ENCODE peak calls at places on chromosomes 1 and 21, in seven cellular contexts. Q is endothelial cell, T is colonic mucosa, H is HFFc6, M is nephron progenitor cell, X is GM12865, I is IMR-90. C is an unnamed sample.

GRCh38 chr1:228212966-228213844 is 5.4 kb downstream of the OBSCN start:
- DNase-seq in H (peak), I (peak), X (peak), Q (peak), M (peak), T (peak), C (peak)

GRCh38 chr1:206507395-206508129 is at the start of gene RASSF5:
- DNase-seq in Q (peak), M (peak), T (peak), I (peak), X (peak), H (peak), C (peak)

GRCh38 chr1:155697046-155697445 is 8.2 kb downstream of the DAP3 start:
- DNase-seq in I (no peak), M (no peak), H (no peak), X (no peak), Q (no peak), T (no peak), C (no peak)

GRCh38 chr1:47804127-47804526 is 193.1 kb downstream of the TRABD2B start:
- DNase-seq in M (peak), I (no peak), X (no peak), T (no peak), H (no peak), Q (no peak), C (no peak)

GRCh38 chr1:223364685-223365382 is 858 bp upstream of the SUSD4 start:
- DNase-seq in Q (peak), H (no peak), M (peak), X (no peak), T (no peak), I (no peak), C (no peak)

GRCh38 chr1:183566026-183566425 is 24.2 kb downstream of the NCF2 start:
- DNase-seq in M (no peak), I (no peak), H (peak), Q (no peak), X (no peak), T (no peak), C (no peak)

GRCh38 chr1:194535369-194535768 is 1349.0 kb upstream of the B3GALT2 start:
- DNase-seq in T (no peak), Q (peak), I (no peak), M (no peak), X (no peak), H (peak), C (peak)

GRCh38 chr1:52919051-52919719 is 2.4 kb downstream of the ECHDC2 start:
- DNase-seq in M (no peak), I (no peak), X (no peak), T (no peak), Q (no peak), H (no peak), C (no peak)

GRCh38 chr1:14486401-14487110 is 111.9 kb upstream of the KAZN start:
- DNase-seq in H (peak), T (no peak), M (no peak), X (no peak), Q (no peak), I (peak), C (no peak)

GRCh38 chr1:31871703-31872102 is 55.9 kb upstream of the SPOCD1 start:
- DNase-seq in M (no peak), T (no peak), X (no peak), I (no peak), Q (no peak), H (no peak), C (no peak)

GRCh38 chr1:177857285-177857684 is 112.6 kb downstream of the SEC16B start:
- DNase-seq in Q (no peak), M (no peak), H (no peak), X (no peak), I (no peak), T (no peak), C (no peak)

GRCh38 chr1:82065917-82066316 is 265.2 kb downstream of the ADGRL2 start:
- DNase-seq in M (no peak), X (no peak), Q (no peak), T (no peak), I (no peak), H (no peak), C (no peak)

GRCh38 chr1:38131024-38131585 is 84.5 kb upstream of the POU3F1 start:
- DNase-seq in T (no peak), I (peak), M (no peak), Q (no peak), H (no peak), X (no peak), C (no peak)

GRCh38 chr21:34679056-34679455 is 10.3 kb downstream of the CLIC6 start:
- DNase-seq in M (no peak), H (no peak), I (no peak), T (no peak), X (no peak), Q (no peak), C (no peak)

GRCh38 chr1:116401646-116402176 is 28.7 kb downstream of the ATP1A1 start:
- DNase-seq in T (no peak), H (no peak), Q (no peak), X (no peak), M (no peak), I (no peak), C (no peak)

GRCh38 chr21:38263493-38263892 is 6.7 kb downstream of the KCNJ15 start:
- DNase-seq in I (peak), M (no peak), T (no peak), Q (no peak), X (no peak), H (peak), C (no peak)

GRCh38 chr1:229563701-229564100 is 5.2 kb upstream of the ABCB10 start:
- DNase-seq in X (no peak), H (no peak), T (no peak), M (no peak), I (peak), Q (no peak), C (no peak)

GRCh38 chr1:220976390-220976789 is 97.1 kb downstream of the HLX start:
- DNase-seq in T (no peak), I (peak), Q (no peak), M (no peak), H (no peak), X (no peak), C (no peak)

GRCh38 chr1:29584816-29585600 is 348.7 kb downstream of the PTPRU start:
- DNase-seq in X (no peak), Q (no peak), T (no peak), I (no peak), M (no peak), H (no peak), C (no peak)

GRCh38 chr1:50278352-50278878 is 144.8 kb downstream of the DMRTA2 start:
- DNase-seq in M (peak), I (no peak), T (no peak), X (no peak), Q (no peak), H (no peak), C (no peak)

GRCh38 chr1:17212487-17213121 is 7.7 kb downstream of the PADI1 start:
- DNase-seq in Q (no peak), M (peak), H (peak), I (peak), X (no peak), T (no peak), C (no peak)

GRCh38 chr1:16212251-16212961 is at the start of gene ARHGEF19:
- DNase-seq in T (peak), I (no peak), Q (no peak), M (no peak), H (no peak), X (no peak), C (peak)

GRCh38 chr1:55480396-55480795 is 265.2 kb upstream of the USP24 start:
- DNase-seq in Q (no peak), M (no peak), H (no peak), X (no peak), I (no peak), T (peak), C (no peak)

GRCh38 chr1:15680614-15681345 is 3.3 kb upstream of the PLEKHM2 start:
- DNase-seq in Q (no peak), H (peak), T (no peak), X (peak), M (no peak), I (peak), C (no peak)

GRCh38 chr1:153485880-153486279 is 25.4 kb upstream of the S100A7 start:
- DNase-seq in Q (no peak), X (no peak), H (no peak), T (no peak), I (no peak), M (no peak), C (no peak)

GRCh38 chr1:65467536-65467935 is 47.1 kb downstream of the LEPR start:
- DNase-seq in Q (no peak), I (peak), X (peak), M (peak), H (no peak), T (peak), C (peak)

GRCh38 chr1:145892486-145893087 is 6.9 kb upstream of the ANKRD35 start:
- DNase-seq in T (no peak), I (peak), Q (no peak), H (peak), M (no peak), X (no peak), C (no peak)

GRCh38 chr1:81126989-81127571 is 673.7 kb upstream of the ADGRL2 start:
- DNase-seq in H (peak), X (no peak), T (no peak), Q (no peak), M (no peak), I (peak), C (no peak)

GRCh38 chr1:31476891-31477846 is 64.2 kb downstream of the SERINC2 start:
- DNase-seq in I (no peak), T (no peak), Q (no peak), H (peak), X (peak), M (no peak), C (no peak)

DNA sequence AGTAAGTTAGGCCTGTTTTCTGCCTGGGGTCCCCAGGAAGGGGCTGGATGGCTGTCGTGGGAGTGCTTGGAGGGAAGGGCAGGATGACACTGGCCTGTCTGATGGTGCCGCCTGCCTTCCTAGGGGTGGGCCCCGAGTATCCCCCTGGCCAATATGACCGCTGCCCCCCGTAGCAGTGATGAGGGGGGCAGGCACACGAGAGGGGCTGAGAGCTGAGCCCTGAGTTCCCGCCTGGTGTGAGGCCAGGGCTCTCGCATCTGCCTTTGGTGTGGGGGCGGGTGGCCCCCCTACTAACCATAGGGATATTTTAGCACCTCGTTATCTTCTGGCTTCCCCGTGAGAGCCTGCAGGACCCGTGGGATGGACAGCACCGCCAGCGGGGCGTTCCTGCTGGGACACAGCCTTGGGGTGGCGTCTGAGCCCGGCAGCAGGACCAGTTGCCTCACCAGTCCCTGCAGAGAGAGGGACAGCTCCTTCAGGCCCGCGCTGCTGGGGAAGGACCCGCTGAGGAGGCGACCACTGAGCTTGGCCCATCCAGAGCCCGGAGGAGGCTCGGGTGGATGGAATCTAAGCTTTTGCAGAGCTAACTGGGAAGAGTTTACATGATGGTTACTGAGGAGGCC is 10.4 kb downstream of the KRTAP10-1 start:
- DNase-seq in Q (no peak), H (no peak), X (no peak), I (no peak), M (no peak), T (no peak), C (no peak)
- TF ChIP-seq CTCF in Q (no peak), H (no peak), X (no peak), I (no peak), M (no peak), T (no peak), C (no peak)

DNA sequence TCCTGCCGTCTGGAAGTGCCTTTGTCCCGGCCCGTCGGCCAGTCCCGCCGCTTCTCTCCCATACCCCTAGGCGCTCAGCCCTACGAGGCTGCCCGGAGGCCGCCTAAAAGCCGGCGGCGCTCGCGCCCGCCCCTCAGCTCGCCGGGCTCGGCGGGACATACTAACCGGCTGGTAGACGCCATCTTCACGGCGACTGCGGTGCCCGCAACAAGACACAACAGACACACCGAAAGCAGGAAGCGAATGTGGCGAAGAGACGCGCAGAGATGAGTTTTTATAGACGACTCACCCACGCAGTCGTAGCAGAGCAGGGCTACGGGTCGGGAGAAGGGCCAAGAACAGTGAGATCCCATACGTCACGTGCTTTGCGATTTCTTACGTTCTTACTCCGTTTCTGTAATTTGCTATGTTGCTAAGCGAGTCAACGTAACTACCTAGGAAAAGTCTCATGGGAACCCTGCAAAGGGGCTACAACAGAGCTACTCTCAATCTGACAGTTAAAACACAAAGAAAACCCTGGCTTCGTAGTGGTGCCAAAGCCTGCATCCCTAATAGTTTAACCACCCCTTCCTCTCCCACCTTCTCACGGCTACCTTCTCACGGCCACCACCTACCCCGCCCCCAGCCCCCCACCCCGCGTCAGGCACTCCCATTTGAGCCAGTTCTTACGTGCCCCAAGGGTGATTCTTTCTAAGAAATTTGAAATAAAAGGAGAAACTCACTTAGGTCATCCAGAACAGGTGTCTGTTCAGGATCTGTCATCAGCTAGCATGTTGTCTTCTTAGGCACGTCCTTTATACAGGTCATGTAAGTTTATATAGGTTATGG is at the start of gene GTF2B:
- DNase-seq in T (peak), M (peak), X (peak), Q (peak), H (peak), I (peak), C (peak)
- TF ChIP-seq CTCF in T (no peak), M (no peak), X (no peak), Q (no peak), H (no peak), I (no peak), C (no peak)

GRCh38 chr1:175317309-175317708 is 124.7 kb upstream of the KIAA0040 start:
- DNase-seq in T (no peak), M (peak), I (no peak), X (peak), Q (peak), H (no peak), C (no peak)
- TF ChIP-seq CTCF in T (peak), M (peak), I (no peak), X (peak), Q (peak), H (peak), C (peak)

DNA sequence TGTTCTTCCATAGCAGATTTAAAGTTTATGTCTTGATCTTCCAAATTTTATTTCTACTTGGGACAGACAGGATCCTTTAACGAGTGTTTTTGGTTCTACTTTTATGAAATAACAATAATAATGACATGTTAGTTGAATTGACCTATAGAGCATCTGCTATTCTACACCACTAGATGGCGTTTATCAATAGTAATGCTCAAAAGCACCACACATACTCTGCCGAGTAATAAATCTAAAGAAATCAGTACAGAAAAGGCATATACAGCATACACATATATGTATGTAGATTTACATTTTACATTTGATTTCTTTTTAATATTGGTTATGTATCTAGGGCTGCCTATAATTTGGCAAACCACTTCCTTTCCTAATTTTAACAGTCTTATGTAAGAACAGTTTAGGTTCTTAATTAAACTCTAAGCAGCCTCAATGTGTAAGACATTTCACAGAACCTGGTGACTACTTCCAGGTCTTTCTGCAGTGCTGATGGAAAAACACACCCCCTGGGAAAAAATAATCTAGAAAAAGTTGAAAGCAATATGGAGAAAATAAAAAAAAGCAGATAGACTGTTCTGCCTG is 5.9 kb upstream of the SIPA1L2 start:
- DNase-seq in X (peak), H (peak), T (no peak), Q (no peak), M (no peak), I (peak), C (no peak)
- TF ChIP-seq CTCF in X (peak), H (peak), T (peak), Q (peak), M (peak), I (peak), C (peak)

GRCh38 chr1:209899948-209900347 is 38.1 kb upstream of the SYT14 start:
- DNase-seq in M (peak), I (no peak), X (peak), T (peak), H (no peak), Q (peak), C (no peak)
- TF ChIP-seq CTCF in M (peak), I (peak), X (peak), T (no peak), H (peak), Q (peak), C (peak)

GRCh38 chr1:44805311-44806024 is 1.7 kb downstream of the DYNLT4 start:
- DNase-seq in Q (no peak), T (no peak), M (no peak), I (no peak), H (no peak), X (no peak), C (no peak)
- TF ChIP-seq CTCF in Q (no peak), T (no peak), M (no peak), I (no peak), H (peak), X (no peak), C (no peak)

GRCh38 chr21:28884976-28885852 is 107.5 kb downstream of the LTN1 start:
- DNase-seq in X (peak), M (peak), I (peak), T (peak), H (peak), Q (peak), C (peak)

GRCh38 chr21:28885853-28886177 is 106.9 kb downstream of the LTN1 start:
- DNase-seq in X (no peak), Q (no peak), T (no peak), M (no peak), H (peak), I (no peak), C (no peak)

GRCh38 chr21:28884481-28884880 is 108.2 kb downstream of the LTN1 start:
- DNase-seq in H (no peak), M (no peak), Q (no peak), I (peak), X (peak), T (no peak), C (no peak)

GRCh38 chr21:28882345-28882744 is 110.3 kb downstream of the LTN1 start:
- DNase-seq in H (no peak), T (no peak), I (no peak), Q (no peak), X (no peak), M (no peak), C (no peak)

DNA sequence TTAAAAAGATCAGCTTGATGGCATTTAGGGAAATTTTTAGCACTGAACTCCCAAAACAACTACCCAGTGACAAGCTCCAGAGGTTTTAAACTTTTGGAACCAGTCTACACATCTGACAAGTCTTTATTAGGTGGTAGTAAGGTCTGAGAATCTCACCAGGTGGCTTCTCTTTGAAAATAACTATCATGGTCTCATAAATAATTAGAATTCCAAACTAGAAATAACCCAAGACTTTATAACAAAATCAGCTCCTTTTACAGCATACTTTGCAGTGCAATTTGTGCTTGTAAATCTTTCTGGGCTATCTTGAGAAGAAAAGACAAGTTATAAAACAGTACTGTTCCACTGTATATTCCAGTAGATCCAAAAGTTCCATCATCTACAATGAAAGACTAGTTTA is 108.7 kb downstream of the LTN1 start:
- DNase-seq in I (no peak), Q (no peak), X (no peak), T (no peak), H (no peak), M (no peak), C (no peak)
- TF ChIP-seq CTCF in I (no peak), Q (no peak), X (no peak), T (no peak), H (no peak), M (no peak), C (no peak)

DNA sequence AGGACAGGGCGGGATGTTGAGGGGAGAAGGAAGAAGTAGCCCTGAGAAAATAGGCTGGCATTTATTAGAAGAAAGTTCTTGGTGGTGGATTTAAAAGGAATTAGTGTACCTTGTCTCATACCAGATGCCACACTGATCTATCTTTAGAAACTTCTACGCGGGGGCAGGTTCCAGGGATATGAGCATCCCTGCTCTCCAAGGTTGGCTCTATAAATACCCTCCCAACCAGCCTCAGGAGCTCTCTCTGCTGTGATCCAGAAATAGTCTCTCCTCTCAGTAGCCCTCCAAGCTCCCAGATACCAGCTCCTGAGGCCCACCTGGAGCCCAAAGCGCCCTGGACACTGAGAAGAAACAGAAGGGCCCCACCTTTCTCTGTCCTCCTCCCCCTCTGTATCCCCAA is 128.3 kb upstream of the TNR start:
- DNase-seq in M (no peak), X (no peak), Q (no peak), I (no peak), T (no peak), H (no peak), C (no peak)
- TF ChIP-seq CTCF in M (no peak), X (no peak), Q (no peak), I (no peak), T (no peak), H (no peak), C (no peak)

DNA sequence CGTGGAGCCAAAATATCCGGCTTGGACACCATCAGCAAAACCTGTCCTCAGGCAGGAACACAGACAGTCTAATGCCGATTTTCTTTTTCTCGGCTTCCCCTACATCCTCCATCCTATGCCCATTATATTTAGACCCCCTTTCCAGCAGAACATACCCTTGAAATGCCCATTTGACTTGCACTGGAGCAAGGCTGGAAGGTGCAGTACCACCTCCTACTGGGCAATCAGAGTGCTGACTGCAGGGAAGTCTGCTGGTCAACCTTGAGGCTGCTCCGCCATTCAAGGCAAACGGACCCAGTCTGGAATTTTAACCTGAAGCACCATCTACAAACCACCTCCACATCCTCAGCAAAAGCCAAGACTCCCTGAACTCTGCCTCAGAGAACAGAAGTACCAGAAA is 79.5 kb downstream of the TIAM1 start:
- DNase-seq in X (no peak), Q (no peak), I (no peak), H (no peak), T (no peak), M (no peak), C (no peak)
- TF ChIP-seq CTCF in X (no peak), Q (no peak), I (no peak), H (no peak), T (no peak), M (no peak), C (no peak)

GRCh38 chr1:94236630-94237290 is 624 bp downstream of the ARHGAP29 start:
- DNase-seq in M (no peak), I (peak), X (peak), H (peak), T (peak), Q (no peak), C (no peak)
- TF ChIP-seq CTCF in M (no peak), I (peak), X (no peak), H (peak), T (no peak), Q (no peak), C (peak)

C was measured in progenitor cell of endocrine pancreas.